ENCODE peak calls at places on chromosomes 1 and 21, in four cellular contexts. One of them, this sample, is unnamed. For H3K36me3, the result is how much of the 10 kb centered on the place peaks cover.

GRCh38 chr1:223515915-223516314 is 122.7 kb downstream of the CCDC185 start:
- DNase-seq in GM12878: no peak
- DNase-seq in H1: no peak
- DNase-seq in HepG2: no peak
- DNase-seq in this sample: no peak

GRCh38 chr1:216750031-216750627 is 26.9 kb upstream of the ESRRG start:
- DNase-seq in GM12878: no peak
- DNase-seq in HepG2: peak
- DNase-seq in H1: peak
- DNase-seq in this sample: peak

GRCh38 chr1:203378529-203379271 is 27.8 kb upstream of the FMOD start:
- DNase-seq in GM12878: no peak
- DNase-seq in H1: no peak
- DNase-seq in HepG2: no peak
- DNase-seq in this sample: no peak

GRCh38 chr1:28456078-28456477 is 49.8 kb upstream of the RCC1 start:
- DNase-seq in GM12878: no peak
- DNase-seq in HepG2: no peak
- DNase-seq in H1: no peak
- DNase-seq in this sample: no peak

GRCh38 chr1:96808186-96808585 is 86.6 kb downstream of the PTBP2 start:
- DNase-seq in H1: no peak
- DNase-seq in GM12878: no peak
- DNase-seq in HepG2: no peak
- DNase-seq in this sample: no peak

GRCh38 chr1:192489748-192490147 is 85.8 kb upstream of the RGS1 start:
- DNase-seq in H1: no peak
- DNase-seq in GM12878: no peak
- DNase-seq in HepG2: no peak
- DNase-seq in this sample: no peak

GRCh38 chr1:153746174-153746573 is 18.3 kb downstream of the INTS3 start:
- DNase-seq in H1: no peak
- DNase-seq in HepG2: no peak
- DNase-seq in GM12878: no peak
- DNase-seq in this sample: no peak

GRCh38 chr1:172960454-172961208 is 90.1 kb downstream of the TNFSF18 start:
- DNase-seq in H1: no peak
- DNase-seq in GM12878: no peak
- DNase-seq in HepG2: no peak
- DNase-seq in this sample: no peak

GRCh38 chr1:27575861-27576331 is 28.0 kb downstream of the AHDC1 start:
- DNase-seq in HepG2: peak
- DNase-seq in GM12878: no peak
- DNase-seq in H1: no peak
- DNase-seq in this sample: no peak

GRCh38 chr1:151371744-151372410 is 628 bp downstream of the SELENBP1 start:
- DNase-seq in HepG2: no peak
- DNase-seq in H1: no peak
- DNase-seq in GM12878: no peak
- DNase-seq in this sample: no peak

GRCh38 chr1:155834296-155834926 is 22.6 kb downstream of the GON4L start:
- DNase-seq in GM12878: no peak
- DNase-seq in H1: no peak
- DNase-seq in HepG2: no peak
- DNase-seq in this sample: peak

GRCh38 chr1:181485276-181486097 is 2.2 kb downstream of the CACNA1E start:
- DNase-seq in GM12878: peak
- DNase-seq in H1: no peak
- DNase-seq in HepG2: no peak
- DNase-seq in this sample: no peak

GRCh38 chr1:9181990-9182783 is 52.4 kb upstream of the H6PD start:
- DNase-seq in HepG2: peak
- DNase-seq in H1: no peak
- DNase-seq in GM12878: no peak
- DNase-seq in this sample: no peak

GRCh38 chr1:193176788-193177187 is 9.6 kb downstream of the B3GALT2 start:
- DNase-seq in GM12878: no peak
- DNase-seq in H1: no peak
- DNase-seq in HepG2: no peak
- DNase-seq in this sample: no peak

GRCh38 chr1:43987159-43988022 is 4.0 kb upstream of the CCDC24 start:
- DNase-seq in GM12878: no peak
- DNase-seq in HepG2: peak
- DNase-seq in H1: no peak
- DNase-seq in this sample: no peak

GRCh38 chr1:180071760-180072159 is 82.9 kb upstream of the QSOX1 start:
- DNase-seq in GM12878: no peak
- DNase-seq in H1: no peak
- DNase-seq in HepG2: no peak
- DNase-seq in this sample: no peak

GRCh38 chr1:180066150-180066549 is 88.5 kb upstream of the QSOX1 start:
- DNase-seq in GM12878: no peak
- DNase-seq in HepG2: no peak
- DNase-seq in H1: no peak
- DNase-seq in this sample: no peak

GRCh38 chr1:180065408-180065807 is 89.3 kb upstream of the QSOX1 start:
- DNase-seq in H1: no peak
- DNase-seq in GM12878: no peak
- DNase-seq in HepG2: no peak
- DNase-seq in this sample: no peak

DNA sequence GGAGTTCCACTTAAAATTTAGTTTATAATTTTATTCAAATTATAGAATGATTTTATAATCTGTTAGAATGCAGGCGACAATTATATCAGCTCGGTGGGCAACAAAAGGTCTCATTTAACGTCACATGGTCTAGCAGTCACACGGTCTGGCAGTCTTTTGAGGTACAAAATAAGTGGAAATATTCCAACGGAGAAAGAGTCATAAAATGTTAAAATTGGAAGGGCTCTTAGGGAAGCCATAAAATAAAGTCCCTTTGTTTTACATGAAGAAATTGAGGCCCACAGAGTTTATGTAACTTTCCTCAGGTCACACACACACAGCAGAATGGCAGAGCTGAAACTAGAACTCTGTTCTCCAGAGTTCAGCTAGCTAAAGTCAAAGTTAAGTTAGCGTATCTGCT is 84.4 kb upstream of the QSOX1 start:
- DNase-seq in GM12878: no peak
- DNase-seq in H1: no peak
- DNase-seq in HepG2: no peak
- DNase-seq in this sample: no peak
- H3K36me3 ChIP-seq in GM12878: under half
- H3K36me3 ChIP-seq in H1: under half
- H3K36me3 ChIP-seq in HepG2: under half
- H3K36me3 ChIP-seq in this sample: half or more

GRCh38 chr1:185375583-185375982 is 58.5 kb upstream of the IVNS1ABP start:
- DNase-seq in HepG2: no peak
- DNase-seq in GM12878: no peak
- DNase-seq in H1: no peak
- DNase-seq in this sample: no peak
- TF ChIP-seq SUZ12 in HepG2: no peak
- TF ChIP-seq SUZ12 in GM12878: no peak
- TF ChIP-seq SUZ12 in H1: no peak
- TF ChIP-seq SUZ12 in this sample: no peak

GRCh38 chr21:33032434-33033047 is 6.8 kb downstream of the OLIG2 start:
- DNase-seq in GM12878: no peak
- DNase-seq in H1: no peak
- DNase-seq in HepG2: no peak
- DNase-seq in this sample: no peak

GRCh38 chr21:33030633-33031032 is 4.9 kb downstream of the OLIG2 start:
- DNase-seq in HepG2: no peak
- DNase-seq in GM12878: no peak
- DNase-seq in H1: no peak
- DNase-seq in this sample: no peak

GRCh38 chr21:33031152-33031551 is 5.4 kb downstream of the OLIG2 start:
- DNase-seq in GM12878: no peak
- DNase-seq in H1: no peak
- DNase-seq in HepG2: no peak
- DNase-seq in this sample: no peak

GRCh38 chr21:33029975-33030461 is 4.3 kb downstream of the OLIG2 start:
- DNase-seq in GM12878: no peak
- DNase-seq in HepG2: no peak
- DNase-seq in H1: no peak
- DNase-seq in this sample: no peak

DNA sequence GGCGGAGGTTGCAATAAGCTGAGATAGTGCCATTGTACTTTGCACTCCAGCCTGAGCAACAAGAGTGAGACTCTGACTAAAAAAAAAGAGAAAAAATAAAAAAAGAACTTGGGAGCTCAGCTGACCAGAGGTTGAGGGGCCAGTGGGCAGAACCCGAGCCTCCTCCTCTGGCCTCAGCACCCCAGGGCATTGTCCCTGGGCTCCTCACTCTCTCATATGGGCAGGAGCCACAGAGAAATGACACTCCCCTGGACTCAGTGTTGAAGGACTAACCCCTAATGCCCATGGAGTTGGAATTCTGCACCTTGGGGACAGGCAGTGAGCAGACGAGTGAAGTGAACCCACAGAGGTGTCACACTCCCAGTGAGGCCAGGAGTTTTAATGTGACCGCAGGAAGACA is 5.8 kb downstream of the OLIG2 start:
- DNase-seq in HepG2: no peak
- DNase-seq in GM12878: no peak
- DNase-seq in H1: no peak
- DNase-seq in this sample: no peak
- H3K4me3 ChIP-seq in HepG2: no peak
- H3K4me3 ChIP-seq in GM12878: no peak
- H3K4me3 ChIP-seq in H1: no peak
- H3K4me3 ChIP-seq in this sample: no peak

GRCh38 chr21:33578959-33579542 is 9.4 kb downstream of the DONSON start:
- DNase-seq in H1: no peak
- DNase-seq in GM12878: no peak
- DNase-seq in HepG2: no peak
- DNase-seq in this sample: no peak
- H3K36me3 ChIP-seq in H1: under half
- H3K36me3 ChIP-seq in GM12878: under half
- H3K36me3 ChIP-seq in HepG2: under half
- H3K36me3 ChIP-seq in this sample: half or more

GRCh38 chr1:90386899-90387334 is 330.2 kb downstream of the BARHL2 start:
- DNase-seq in HepG2: no peak
- DNase-seq in GM12878: no peak
- DNase-seq in H1: no peak
- DNase-seq in this sample: no peak
- TF ChIP-seq SUZ12 in HepG2: no peak
- TF ChIP-seq SUZ12 in GM12878: no peak
- TF ChIP-seq SUZ12 in H1: no peak
- TF ChIP-seq SUZ12 in this sample: no peak

DNA sequence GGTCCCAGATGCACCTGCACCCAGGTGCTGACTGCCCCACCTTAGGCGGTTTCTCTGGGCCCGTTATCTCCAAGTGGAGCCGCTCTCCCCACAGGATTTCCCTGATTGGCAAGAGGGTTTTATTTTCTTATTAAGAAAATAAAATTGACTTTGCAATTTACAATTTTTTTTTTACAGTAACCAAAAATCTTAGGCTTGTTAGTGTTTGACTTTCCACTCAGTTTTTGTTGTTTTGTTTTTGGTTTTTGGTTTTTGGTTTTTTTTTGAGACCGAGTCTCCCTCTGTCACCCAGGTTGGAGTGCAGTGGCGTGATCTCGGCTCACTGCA is 4.8 kb upstream of the CCDC27 start:
- DNase-seq in GM12878: no peak
- DNase-seq in H1: no peak
- DNase-seq in HepG2: no peak
- DNase-seq in this sample: no peak
- H3K4me3 ChIP-seq in GM12878: peak
- H3K4me3 ChIP-seq in H1: no peak
- H3K4me3 ChIP-seq in HepG2: peak
- H3K4me3 ChIP-seq in this sample: no peak

GRCh38 chr1:77926561-77927357 is 38.3 kb downstream of the NEXN start:
- DNase-seq in HepG2: no peak
- DNase-seq in GM12878: peak
- DNase-seq in H1: no peak
- DNase-seq in this sample: no peak
- H3K36me3 ChIP-seq in HepG2: under half
- H3K36me3 ChIP-seq in GM12878: under half
- H3K36me3 ChIP-seq in H1: under half
- H3K36me3 ChIP-seq in this sample: half or more